ENCODE peak calls at places on chromosomes 16 and 17, in five cellular contexts. P is astrocyte of the cerebellum, B is CMK, U is H54, L is ascending aorta. V is an unnamed sample.
A peak's percentile ranks its signal among the peaks of the same experiment; 100 is the strongest.

GRCh38 chr17:40331743-40332641 is 23.0 kb downstream of the RARA start:
- DNase-seq in P (no peak), B (no peak), U (peak; percentile 75), L (peak; percentile 72), V (no peak)

GRCh38 chr17:77696151-77696719 is 262.3 kb upstream of the TNRC6C start:
- DNase-seq in P (no peak), B (no peak), U (no peak), L (no peak), V (no peak)

GRCh38 chr17:38349097-38349904 is 2.3 kb upstream of the SOCS7 start:
- DNase-seq in P (peak; percentile 75), B (peak; percentile 68), U (peak; percentile 56), L (peak; percentile 51), V (peak; percentile 39)

GRCh38 chr17:72369366-72369765 is 248.5 kb downstream of the SOX9 start:
- DNase-seq in P (no peak), B (no peak), U (no peak), L (no peak), V (no peak)

GRCh38 chr17:62910277-62910676 is 55.8 kb upstream of the TANC2 start:
- DNase-seq in P (no peak), B (no peak), U (no peak), L (no peak), V (no peak)

GRCh38 chr17:39952665-39953470 is 9.9 kb upstream of the GSDMA start:
- DNase-seq in P (peak; percentile 86), B (peak; percentile 99), U (peak; percentile 95), L (peak; percentile 93), V (peak; percentile 86)

GRCh38 chr16:51392651-51393187 is 241.6 kb upstream of the SALL1 start:
- DNase-seq in P (peak; percentile 18), B (no peak), U (no peak), L (no peak), V (no peak)

GRCh38 chr17:63450551-63450950 is 4.4 kb upstream of the CYB561 start:
- DNase-seq in P (no peak), B (no peak), U (no peak), L (no peak), V (no peak)

GRCh38 chr17:77644981-77645380 is 313.5 kb upstream of the TNRC6C start:
- DNase-seq in P (no peak), B (no peak), U (no peak), L (no peak), V (no peak)

GRCh38 chr17:31163091-31163781 is 68.5 kb downstream of the NF1 start:
- DNase-seq in P (no peak), B (no peak), U (no peak), L (no peak), V (no peak)

GRCh38 chr17:74833501-74834361 is 26.0 kb downstream of the GRIN2C start:
- DNase-seq in P (no peak), B (peak; percentile 52), U (peak; percentile 96), L (no peak), V (no peak)

GRCh38 chr17:80374039-80374731 is 40.8 kb upstream of the ENDOV start:
- DNase-seq in P (no peak), B (no peak), U (no peak), L (no peak), V (no peak)

GRCh38 chr17:13306310-13306962 is 288.6 kb upstream of the ELAC2 start:
- DNase-seq in P (peak; percentile 62), B (peak; percentile 14), U (peak; percentile 42), L (no peak), V (peak; percentile 41)